ENCODE peak calls at places on chromosome 14, in six cellular contexts. One of them, this sample, is unnamed.

GRCh38 chr14:56271988-56272387 is 153.8 kb downstream of the PELI2 start:
- DNase-seq in B cell: no peak
- DNase-seq in GM23338: no peak
- DNase-seq in CD8-positive, alpha-beta T cell: no peak
- DNase-seq in GM13977: no peak
- DNase-seq in retinal pigment epithelial cell: no peak
- DNase-seq in this sample: no peak

GRCh38 chr14:104076743-104077142 is 8.8 kb upstream of the ASPG start:
- DNase-seq in B cell: no peak
- DNase-seq in GM23338: no peak
- DNase-seq in CD8-positive, alpha-beta T cell: no peak
- DNase-seq in GM13977: no peak
- DNase-seq in retinal pigment epithelial cell: no peak
- DNase-seq in this sample: no peak

GRCh38 chr14:61229475-61229888 is 51.7 kb downstream of the TMEM30B start:
- DNase-seq in B cell: no peak
- DNase-seq in GM23338: no peak
- DNase-seq in CD8-positive, alpha-beta T cell: no peak
- DNase-seq in GM13977: no peak
- DNase-seq in retinal pigment epithelial cell: peak; percentile 69
- DNase-seq in this sample: no peak

GRCh38 chr14:81485372-81485771 is 48.3 kb downstream of the SEL1L start:
- DNase-seq in B cell: no peak
- DNase-seq in GM23338: no peak
- DNase-seq in CD8-positive, alpha-beta T cell: no peak
- DNase-seq in GM13977: no peak
- DNase-seq in retinal pigment epithelial cell: no peak
- DNase-seq in this sample: no peak

GRCh38 chr14:61564623-61565091 is 130.7 kb upstream of the HIF1A start:
- DNase-seq in B cell: no peak
- DNase-seq in GM23338: peak; percentile 17
- DNase-seq in CD8-positive, alpha-beta T cell: no peak
- DNase-seq in GM13977: no peak
- DNase-seq in retinal pigment epithelial cell: peak; percentile 91
- DNase-seq in this sample: no peak

GRCh38 chr14:76644875-76645518 is 116.3 kb upstream of the VASH1 start:
- DNase-seq in B cell: no peak
- DNase-seq in GM23338: peak; percentile 84
- DNase-seq in CD8-positive, alpha-beta T cell: no peak
- DNase-seq in GM13977: peak; percentile 48
- DNase-seq in retinal pigment epithelial cell: peak; percentile 0
- DNase-seq in this sample: no peak

GRCh38 chr14:78700236-78700635 is 530.1 kb downstream of the NRXN3 start:
- DNase-seq in B cell: no peak
- DNase-seq in GM23338: no peak
- DNase-seq in CD8-positive, alpha-beta T cell: no peak
- DNase-seq in GM13977: no peak
- DNase-seq in retinal pigment epithelial cell: no peak
- DNase-seq in this sample: no peak

GRCh38 chr14:62662811-62663477 is 382.3 kb downstream of the KCNH5 start:
- DNase-seq in B cell: no peak
- DNase-seq in GM23338: peak; percentile 77
- DNase-seq in CD8-positive, alpha-beta T cell: no peak
- DNase-seq in GM13977: no peak
- DNase-seq in retinal pigment epithelial cell: peak; percentile 47
- DNase-seq in this sample: no peak

GRCh38 chr14:54169254-54169924 is 212.8 kb upstream of the BMP4 start:
- DNase-seq in B cell: no peak
- DNase-seq in GM23338: no peak
- DNase-seq in CD8-positive, alpha-beta T cell: no peak
- DNase-seq in GM13977: no peak
- DNase-seq in retinal pigment epithelial cell: peak; percentile 52
- DNase-seq in this sample: no peak

GRCh38 chr14:54172114-54172513 is 215.5 kb upstream of the BMP4 start:
- DNase-seq in B cell: no peak
- DNase-seq in GM23338: no peak
- DNase-seq in CD8-positive, alpha-beta T cell: no peak
- DNase-seq in GM13977: no peak
- DNase-seq in retinal pigment epithelial cell: no peak
- DNase-seq in this sample: no peak

GRCh38 chr14:54170301-54170700 is 213.7 kb upstream of the BMP4 start:
- DNase-seq in B cell: no peak
- DNase-seq in GM23338: no peak
- DNase-seq in CD8-positive, alpha-beta T cell: no peak
- DNase-seq in GM13977: no peak
- DNase-seq in retinal pigment epithelial cell: no peak
- DNase-seq in this sample: no peak

GRCh38 chr14:54166049-54166950 is 209.7 kb upstream of the BMP4 start:
- DNase-seq in B cell: no peak
- DNase-seq in GM23338: no peak
- DNase-seq in CD8-positive, alpha-beta T cell: no peak
- DNase-seq in GM13977: no peak
- DNase-seq in retinal pigment epithelial cell: peak; percentile 99
- DNase-seq in this sample: no peak

DNA sequence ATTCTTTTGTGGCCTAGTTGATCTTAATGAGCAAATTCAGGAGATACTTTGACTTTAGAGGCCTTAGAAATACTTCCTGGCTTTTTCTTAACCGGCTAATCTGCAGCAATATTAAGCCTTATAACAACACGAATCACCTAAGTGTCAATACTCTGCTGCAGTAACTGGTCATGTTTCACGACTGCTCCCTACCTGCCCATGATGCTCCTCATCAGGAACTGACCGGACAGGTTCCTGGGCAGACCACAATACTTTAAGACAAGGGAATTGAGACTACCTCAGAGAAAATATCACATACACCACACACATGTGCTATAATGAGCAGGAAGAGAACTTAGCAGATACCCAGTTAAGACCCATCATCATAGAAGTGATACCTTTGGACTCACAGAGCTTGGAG is 211.9 kb upstream of the BMP4 start:
- DNase-seq in B cell: no peak
- DNase-seq in GM23338: no peak
- DNase-seq in CD8-positive, alpha-beta T cell: no peak
- DNase-seq in GM13977: no peak
- DNase-seq in retinal pigment epithelial cell: no peak
- DNase-seq in this sample: no peak
- TF ChIP-seq CTCF in B cell: no peak
- TF ChIP-seq CTCF in GM23338: no peak
- TF ChIP-seq CTCF in CD8-positive, alpha-beta T cell: no peak
- TF ChIP-seq CTCF in GM13977: no peak
- TF ChIP-seq CTCF in retinal pigment epithelial cell: no peak
- TF ChIP-seq CTCF in this sample: no peak

GRCh38 chr14:23531391-23531790 is 20.2 kb downstream of the ZFHX2 start:
- DNase-seq in B cell: no peak
- DNase-seq in GM23338: no peak
- DNase-seq in CD8-positive, alpha-beta T cell: no peak
- DNase-seq in GM13977: no peak
- DNase-seq in retinal pigment epithelial cell: no peak
- DNase-seq in this sample: no peak
- TF ChIP-seq CTCF in B cell: no peak
- TF ChIP-seq CTCF in GM23338: no peak
- TF ChIP-seq CTCF in CD8-positive, alpha-beta T cell: no peak
- TF ChIP-seq CTCF in GM13977: no peak
- TF ChIP-seq CTCF in retinal pigment epithelial cell: no peak
- TF ChIP-seq CTCF in this sample: no peak

GRCh38 chr14:68497016-68497415 is 295.9 kb downstream of the ZFP36L1 start:
- DNase-seq in B cell: no peak
- DNase-seq in GM23338: no peak
- DNase-seq in CD8-positive, alpha-beta T cell: no peak
- DNase-seq in GM13977: no peak
- DNase-seq in retinal pigment epithelial cell: no peak
- DNase-seq in this sample: no peak
- TF ChIP-seq CTCF in B cell: no peak
- TF ChIP-seq CTCF in GM23338: no peak
- TF ChIP-seq CTCF in CD8-positive, alpha-beta T cell: no peak
- TF ChIP-seq CTCF in GM13977: no peak
- TF ChIP-seq CTCF in retinal pigment epithelial cell: no peak
- TF ChIP-seq CTCF in this sample: no peak

DNA sequence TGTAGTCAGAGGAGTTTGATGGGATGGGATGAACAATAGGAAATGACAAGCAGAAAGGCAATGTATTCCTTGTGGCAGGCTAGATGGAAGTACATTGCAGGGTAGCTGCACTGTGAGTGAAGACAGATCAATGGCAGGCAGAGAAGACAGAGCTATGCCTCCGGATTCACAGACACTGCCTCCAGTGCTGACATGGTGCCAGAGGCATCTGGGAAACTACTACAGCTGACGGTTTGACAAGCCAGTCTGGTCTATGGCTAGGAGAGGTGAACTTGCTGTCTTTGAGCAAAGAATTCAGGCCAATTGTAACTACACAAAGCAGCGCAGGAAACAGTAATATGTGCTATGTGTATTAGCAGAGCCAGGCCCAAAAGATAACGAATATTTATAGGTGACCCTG is 193.5 kb downstream of the DIO2 start:
- DNase-seq in B cell: no peak
- DNase-seq in GM23338: no peak
- DNase-seq in CD8-positive, alpha-beta T cell: no peak
- DNase-seq in GM13977: no peak
- DNase-seq in retinal pigment epithelial cell: no peak
- DNase-seq in this sample: no peak
- TF ChIP-seq CTCF in B cell: no peak
- TF ChIP-seq CTCF in GM23338: no peak
- TF ChIP-seq CTCF in CD8-positive, alpha-beta T cell: no peak
- TF ChIP-seq CTCF in GM13977: no peak
- TF ChIP-seq CTCF in retinal pigment epithelial cell: no peak
- TF ChIP-seq CTCF in this sample: no peak

GRCh38 chr14:92994942-92995341 is 72.0 kb downstream of the CHGA start:
- DNase-seq in B cell: no peak
- DNase-seq in GM23338: peak; percentile 34
- DNase-seq in CD8-positive, alpha-beta T cell: no peak
- DNase-seq in GM13977: no peak
- DNase-seq in retinal pigment epithelial cell: no peak
- DNase-seq in this sample: no peak
- TF ChIP-seq CTCF in B cell: no peak
- TF ChIP-seq CTCF in GM23338: no peak
- TF ChIP-seq CTCF in CD8-positive, alpha-beta T cell: no peak
- TF ChIP-seq CTCF in GM13977: no peak
- TF ChIP-seq CTCF in retinal pigment epithelial cell: no peak
- TF ChIP-seq CTCF in this sample: no peak

DNA sequence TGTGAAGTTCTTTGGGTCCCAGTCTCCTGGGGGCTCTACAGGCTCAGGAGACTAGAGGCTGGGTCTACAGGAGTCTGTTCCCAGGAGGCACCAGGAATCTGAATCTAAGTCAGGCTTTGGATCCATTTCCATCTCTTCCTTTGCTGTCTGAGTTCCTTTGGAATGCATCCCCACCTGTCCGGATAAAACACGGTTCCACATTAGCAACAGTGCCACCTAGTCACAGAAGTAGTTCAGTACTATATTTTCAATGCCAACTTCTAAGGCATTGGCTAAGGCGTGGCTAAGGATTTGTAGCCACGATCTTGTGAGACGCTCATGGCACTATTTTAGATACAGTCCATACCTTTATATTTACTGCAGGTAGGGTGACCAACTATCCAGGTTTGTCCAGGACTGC is 15.1 kb downstream of the ZC2HC1C start:
- DNase-seq in B cell: no peak
- DNase-seq in GM23338: no peak
- DNase-seq in CD8-positive, alpha-beta T cell: no peak
- DNase-seq in GM13977: no peak
- DNase-seq in retinal pigment epithelial cell: no peak
- DNase-seq in this sample: no peak
- TF ChIP-seq CTCF in B cell: no peak
- TF ChIP-seq CTCF in GM23338: peak; percentile 15
- TF ChIP-seq CTCF in CD8-positive, alpha-beta T cell: no peak
- TF ChIP-seq CTCF in GM13977: no peak
- TF ChIP-seq CTCF in retinal pigment epithelial cell: peak; percentile 27
- TF ChIP-seq CTCF in this sample: no peak

This sample was measured in natural killer cell.